ENCODE peak calls at places on chromosomes 12 and 14, in ten cellular contexts. One of them, this sample, is unnamed.

GRCh38 chr12:51434305-51434704 is 9.7 kb downstream of the SLC4A8 start:
- DNase-seq in breast epithelium: no peak
- DNase-seq in transverse colon: no peak
- DNase-seq in fibroblast of lung: no peak
- DNase-seq in tibial nerve: no peak
- DNase-seq in thoracic aorta: no peak
- DNase-seq in LNCaP clone FGC: no peak
- DNase-seq in cardiac fibroblast: no peak
- DNase-seq in OCI-LY7: no peak
- DNase-seq in cardiac muscle cell: no peak
- DNase-seq in this sample: no peak

GRCh38 chr14:98925362-98926040 is 346.5 kb downstream of the BCL11B start:
- DNase-seq in OCI-LY7: peak; percentile 52
- DNase-seq in breast epithelium: no peak
- DNase-seq in cardiac fibroblast: no peak
- DNase-seq in LNCaP clone FGC: no peak
- DNase-seq in thoracic aorta: no peak
- DNase-seq in transverse colon: no peak
- DNase-seq in fibroblast of lung: no peak
- DNase-seq in tibial nerve: no peak
- DNase-seq in cardiac muscle cell: no peak
- DNase-seq in this sample: peak; percentile 5

GRCh38 chr12:120292661-120293531 is at the start of gene RNU4-1:
- DNase-seq in thoracic aorta: peak; percentile 24
- DNase-seq in breast epithelium: peak; percentile 65
- DNase-seq in OCI-LY7: peak; percentile 97
- DNase-seq in tibial nerve: peak; percentile 76
- DNase-seq in fibroblast of lung: peak; percentile 94
- DNase-seq in cardiac muscle cell: peak; percentile 96
- DNase-seq in cardiac fibroblast: peak; percentile 95
- DNase-seq in transverse colon: peak; percentile 82
- DNase-seq in LNCaP clone FGC: peak; percentile 82
- DNase-seq in this sample: peak; percentile 98

GRCh38 chr14:96616168-96616681 is 114.0 kb downstream of the PAPOLA start:
- DNase-seq in tibial nerve: no peak
- DNase-seq in OCI-LY7: no peak
- DNase-seq in transverse colon: no peak
- DNase-seq in fibroblast of lung: no peak
- DNase-seq in breast epithelium: no peak
- DNase-seq in cardiac fibroblast: no peak
- DNase-seq in cardiac muscle cell: no peak
- DNase-seq in thoracic aorta: no peak
- DNase-seq in LNCaP clone FGC: no peak
- DNase-seq in this sample: no peak

GRCh38 chr14:51443195-51444018 is 203.4 kb downstream of the TMX1 start:
- DNase-seq in OCI-LY7: no peak
- DNase-seq in cardiac muscle cell: peak; percentile 51
- DNase-seq in thoracic aorta: no peak
- DNase-seq in transverse colon: no peak
- DNase-seq in breast epithelium: no peak
- DNase-seq in cardiac fibroblast: peak; percentile 73
- DNase-seq in fibroblast of lung: peak; percentile 68
- DNase-seq in tibial nerve: no peak
- DNase-seq in LNCaP clone FGC: no peak
- DNase-seq in this sample: no peak

GRCh38 chr14:98580131-98580678 is 691.8 kb downstream of the BCL11B start:
- DNase-seq in OCI-LY7: peak; percentile 12
- DNase-seq in thoracic aorta: no peak
- DNase-seq in LNCaP clone FGC: no peak
- DNase-seq in breast epithelium: no peak
- DNase-seq in cardiac muscle cell: no peak
- DNase-seq in cardiac fibroblast: no peak
- DNase-seq in tibial nerve: no peak
- DNase-seq in transverse colon: no peak
- DNase-seq in fibroblast of lung: no peak
- DNase-seq in this sample: peak; percentile 11

GRCh38 chr12:107523760-107524558 is 161.6 kb upstream of the PWP1 start:
- DNase-seq in LNCaP clone FGC: no peak
- DNase-seq in transverse colon: no peak
- DNase-seq in tibial nerve: no peak
- DNase-seq in cardiac muscle cell: no peak
- DNase-seq in fibroblast of lung: no peak
- DNase-seq in breast epithelium: no peak
- DNase-seq in cardiac fibroblast: no peak
- DNase-seq in OCI-LY7: no peak
- DNase-seq in thoracic aorta: no peak
- DNase-seq in this sample: no peak

GRCh38 chr14:61290686-61291085 is 9.5 kb upstream of the TMEM30B start:
- DNase-seq in fibroblast of lung: no peak
- DNase-seq in breast epithelium: no peak
- DNase-seq in LNCaP clone FGC: peak; percentile 64
- DNase-seq in cardiac muscle cell: no peak
- DNase-seq in thoracic aorta: no peak
- DNase-seq in transverse colon: no peak
- DNase-seq in cardiac fibroblast: no peak
- DNase-seq in tibial nerve: no peak
- DNase-seq in OCI-LY7: no peak
- DNase-seq in this sample: no peak

GRCh38 chr14:89415139-89415538 is 1.9 kb downstream of the FOXN3 start:
- DNase-seq in breast epithelium: no peak
- DNase-seq in LNCaP clone FGC: no peak
- DNase-seq in OCI-LY7: no peak
- DNase-seq in transverse colon: no peak
- DNase-seq in cardiac fibroblast: no peak
- DNase-seq in thoracic aorta: no peak
- DNase-seq in cardiac muscle cell: no peak
- DNase-seq in fibroblast of lung: peak; percentile 28
- DNase-seq in tibial nerve: no peak
- DNase-seq in this sample: no peak
- H3K4me3 ChIP-seq in breast epithelium: peak overlapping the region; percentile 99
- H3K4me3 ChIP-seq in LNCaP clone FGC: peak overlapping the region; percentile 74
- H3K4me3 ChIP-seq in OCI-LY7: peak overlapping the region; percentile 99
- H3K4me3 ChIP-seq in transverse colon: peak overlapping the region; percentile 94
- H3K4me3 ChIP-seq in cardiac fibroblast: peak overlapping the region; percentile 88
- H3K4me3 ChIP-seq in thoracic aorta: peak overlapping the region; percentile 100
- H3K4me3 ChIP-seq in cardiac muscle cell: peak overlapping the region; percentile 99
- H3K4me3 ChIP-seq in fibroblast of lung: peak overlapping the region; percentile 91
- H3K4me3 ChIP-seq in tibial nerve: peak overlapping the region; percentile 96
- H3K4me3 ChIP-seq in this sample: peak overlapping the region; percentile 99

GRCh38 chr12:74641694-74642093 is 104.1 kb downstream of the ATXN7L3B start:
- DNase-seq in LNCaP clone FGC: no peak
- DNase-seq in fibroblast of lung: no peak
- DNase-seq in breast epithelium: no peak
- DNase-seq in OCI-LY7: peak; percentile 26
- DNase-seq in tibial nerve: no peak
- DNase-seq in cardiac fibroblast: no peak
- DNase-seq in thoracic aorta: no peak
- DNase-seq in transverse colon: no peak
- DNase-seq in cardiac muscle cell: no peak
- DNase-seq in this sample: no peak

GRCh38 chr12:74641262-74641661 is 103.6 kb downstream of the ATXN7L3B start:
- DNase-seq in cardiac fibroblast: no peak
- DNase-seq in tibial nerve: no peak
- DNase-seq in cardiac muscle cell: no peak
- DNase-seq in LNCaP clone FGC: no peak
- DNase-seq in thoracic aorta: no peak
- DNase-seq in fibroblast of lung: no peak
- DNase-seq in OCI-LY7: peak; percentile 50
- DNase-seq in transverse colon: no peak
- DNase-seq in breast epithelium: no peak
- DNase-seq in this sample: no peak

GRCh38 chr12:74644681-74645080 is 107.0 kb downstream of the ATXN7L3B start:
- DNase-seq in OCI-LY7: no peak
- DNase-seq in LNCaP clone FGC: no peak
- DNase-seq in fibroblast of lung: no peak
- DNase-seq in thoracic aorta: no peak
- DNase-seq in tibial nerve: no peak
- DNase-seq in transverse colon: no peak
- DNase-seq in cardiac fibroblast: no peak
- DNase-seq in cardiac muscle cell: no peak
- DNase-seq in breast epithelium: no peak
- DNase-seq in this sample: no peak

GRCh38 chr12:74646831-74647230 is 109.2 kb downstream of the ATXN7L3B start:
- DNase-seq in LNCaP clone FGC: no peak
- DNase-seq in transverse colon: no peak
- DNase-seq in cardiac muscle cell: peak; percentile 1
- DNase-seq in cardiac fibroblast: peak; percentile 2
- DNase-seq in tibial nerve: no peak
- DNase-seq in fibroblast of lung: peak; percentile 1
- DNase-seq in thoracic aorta: no peak
- DNase-seq in OCI-LY7: peak; percentile 28
- DNase-seq in breast epithelium: no peak
- DNase-seq in this sample: peak; percentile 4

GRCh38 chr12:74647241-74647640 is 109.6 kb downstream of the ATXN7L3B start:
- DNase-seq in fibroblast of lung: no peak
- DNase-seq in LNCaP clone FGC: no peak
- DNase-seq in breast epithelium: no peak
- DNase-seq in thoracic aorta: no peak
- DNase-seq in cardiac muscle cell: no peak
- DNase-seq in transverse colon: no peak
- DNase-seq in tibial nerve: no peak
- DNase-seq in OCI-LY7: no peak
- DNase-seq in cardiac fibroblast: no peak
- DNase-seq in this sample: no peak
- TF ChIP-seq CTCF in fibroblast of lung: no peak
- TF ChIP-seq CTCF in LNCaP clone FGC: no peak
- TF ChIP-seq CTCF in breast epithelium: no peak
- TF ChIP-seq CTCF in thoracic aorta: no peak
- TF ChIP-seq CTCF in cardiac muscle cell: no peak
- TF ChIP-seq CTCF in transverse colon: no peak
- TF ChIP-seq CTCF in tibial nerve: no peak
- TF ChIP-seq CTCF in OCI-LY7: peak; percentile 10
- TF ChIP-seq CTCF in cardiac fibroblast: no peak
- TF ChIP-seq CTCF in this sample: no peak

DNA sequence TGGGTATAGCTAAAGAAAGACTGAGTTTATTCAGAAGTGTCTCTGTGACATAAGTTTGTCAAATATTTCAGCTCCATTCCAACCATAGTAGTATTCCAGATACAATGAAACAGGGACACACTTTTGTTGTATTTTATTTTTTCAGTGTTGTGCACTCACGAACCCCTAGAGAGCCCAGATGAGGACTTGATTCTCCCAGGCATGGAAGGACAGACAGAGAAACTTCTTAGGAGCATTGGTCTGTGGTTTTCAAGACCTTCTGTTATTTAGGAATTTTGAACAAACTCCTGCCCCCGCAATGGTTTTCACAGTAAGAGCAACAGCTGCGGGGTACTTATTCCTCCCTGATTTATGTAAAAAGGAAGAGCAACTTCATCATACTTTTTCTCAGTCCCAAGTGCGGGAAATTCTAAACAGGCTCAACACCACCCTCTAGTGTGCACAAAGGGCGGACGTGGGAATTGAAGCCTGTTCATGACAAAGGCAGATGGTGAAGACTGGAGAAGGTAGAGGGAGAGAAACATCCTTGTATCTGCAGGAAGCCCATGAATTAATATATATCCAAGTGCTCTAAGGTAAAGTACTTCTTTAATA is 147.6 kb downstream of the PAH start:
- DNase-seq in transverse colon: peak; percentile 26
- DNase-seq in cardiac fibroblast: peak; percentile 57
- DNase-seq in fibroblast of lung: peak; percentile 54
- DNase-seq in LNCaP clone FGC: no peak
- DNase-seq in thoracic aorta: no peak
- DNase-seq in tibial nerve: peak; percentile 85
- DNase-seq in cardiac muscle cell: peak; percentile 76
- DNase-seq in OCI-LY7: peak; percentile 48
- DNase-seq in breast epithelium: no peak
- DNase-seq in this sample: peak; percentile 76
- H3K4me3 ChIP-seq in transverse colon: no peak overlapping the region
- H3K4me3 ChIP-seq in cardiac fibroblast: no peak overlapping the region
- H3K4me3 ChIP-seq in fibroblast of lung: no peak overlapping the region
- H3K4me3 ChIP-seq in LNCaP clone FGC: no peak overlapping the region
- H3K4me3 ChIP-seq in thoracic aorta: no peak overlapping the region
- H3K4me3 ChIP-seq in tibial nerve: no peak overlapping the region
- H3K4me3 ChIP-seq in cardiac muscle cell: no peak overlapping the region
- H3K4me3 ChIP-seq in OCI-LY7: no peak overlapping the region
- H3K4me3 ChIP-seq in breast epithelium: no peak overlapping the region
- H3K4me3 ChIP-seq in this sample: no peak overlapping the region

DNA sequence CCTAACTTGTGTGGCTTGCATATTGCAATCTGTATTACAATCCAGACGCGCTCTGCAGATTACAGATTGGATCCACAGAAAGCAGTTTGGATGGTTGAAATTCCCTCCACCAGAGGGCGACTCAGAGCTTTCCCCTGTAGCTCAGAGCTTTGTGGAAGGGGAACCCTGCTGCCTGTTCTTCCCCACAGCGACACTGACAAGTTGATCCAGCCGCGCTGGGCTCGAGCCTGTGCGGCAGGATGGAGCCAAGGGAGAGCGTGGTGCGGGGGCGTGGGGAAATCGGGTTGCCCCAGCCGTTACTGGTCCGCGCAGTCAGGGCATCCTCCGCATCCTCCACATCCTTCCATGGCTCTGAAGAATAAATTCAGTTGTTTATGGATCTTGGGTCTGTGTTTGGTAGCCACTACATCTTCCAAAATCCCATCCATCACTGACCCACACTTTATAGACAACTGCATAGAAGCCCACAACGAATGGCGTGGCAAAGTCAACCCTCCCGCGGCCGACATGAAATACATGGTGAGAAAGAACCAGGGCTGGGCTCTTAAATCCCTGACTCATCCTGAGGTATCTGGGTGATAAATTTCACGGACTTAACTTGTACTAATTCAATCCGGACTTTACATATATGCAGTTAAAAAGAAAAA is at the start of gene GLIPR1L1:
- DNase-seq in OCI-LY7: peak; percentile 73
- DNase-seq in cardiac fibroblast: peak; percentile 94
- DNase-seq in cardiac muscle cell: peak; percentile 90
- DNase-seq in LNCaP clone FGC: peak; percentile 4
- DNase-seq in thoracic aorta: peak; percentile 78
- DNase-seq in breast epithelium: peak; percentile 80
- DNase-seq in fibroblast of lung: peak; percentile 90
- DNase-seq in transverse colon: peak; percentile 87
- DNase-seq in tibial nerve: peak; percentile 96
- DNase-seq in this sample: peak; percentile 91
- TF ChIP-seq CTCF in OCI-LY7: peak; percentile 88
- TF ChIP-seq CTCF in cardiac fibroblast: peak; percentile 83
- TF ChIP-seq CTCF in cardiac muscle cell: peak; percentile 85
- TF ChIP-seq CTCF in LNCaP clone FGC: peak; percentile 46
- TF ChIP-seq CTCF in thoracic aorta: peak; percentile 91
- TF ChIP-seq CTCF in breast epithelium: peak; percentile 73
- TF ChIP-seq CTCF in fibroblast of lung: peak; percentile 82
- TF ChIP-seq CTCF in transverse colon: peak; percentile 93
- TF ChIP-seq CTCF in tibial nerve: peak; percentile 92
- TF ChIP-seq CTCF in this sample: peak; percentile 84

This sample was measured in GM12865.